ENCODE peak calls at places on chromosome 14, in ten cellular contexts. G is body of pancreas; D is thyroid gland; R is Calu3; W is esophagus squamous epithelium; C is fibroblast of mammary gland; Z is lung; H is CD8-positive, alpha-beta T cell; B is tibial artery; P is adrenal gland. M is an unnamed sample.
A peak's percentile ranks its signal among the peaks of the same experiment; 100 is the strongest.

GRCh38 chr14:95200404-95200803 is 43.1 kb upstream of the DICER1 start:
- DNase-seq in W (no peak), B (no peak), P (no peak), C (no peak), H (no peak), R (no peak), Z (peak; percentile 83), G (peak; percentile 60), D (peak; percentile 98), M (no peak)

GRCh38 chr14:77186911-77187648 is 5.5 kb downstream of the TMEM63C start:
- DNase-seq in G (peak; percentile 82), Z (no peak), B (no peak), C (peak; percentile 24), R (peak; percentile 23), D (peak; percentile 81), W (no peak), H (no peak), P (peak; percentile 80), M (no peak)

GRCh38 chr14:78921856-78922255 is 751.7 kb downstream of the NRXN3 start:
- DNase-seq in C (peak; percentile 48), P (no peak), Z (no peak), W (no peak), D (no peak), R (no peak), G (no peak), B (no peak), H (no peak), M (no peak)

GRCh38 chr14:24481622-24482324 is 26.3 kb downstream of the CMA1 start:
- DNase-seq in H (no peak), R (peak; percentile 68), C (peak; percentile 18), G (no peak), B (no peak), D (peak; percentile 36), P (no peak), W (no peak), Z (peak; percentile 37), M (peak; percentile 40)

GRCh38 chr14:92400579-92401444 is 77.8 kb downstream of the SLC24A4 start:
- DNase-seq in W (no peak), P (no peak), G (no peak), H (no peak), D (no peak), Z (no peak), C (no peak), R (no peak), B (no peak), M (no peak)

GRCh38 chr14:54475911-54476310 is 12.9 kb downstream of the GMFB start:
- DNase-seq in R (no peak), G (no peak), P (no peak), D (no peak), W (no peak), C (peak; percentile 61), H (no peak), Z (no peak), B (no peak), M (no peak)

GRCh38 chr14:61102549-61103466 is 121.8 kb downstream of the SLC38A6 start:
- DNase-seq in W (no peak), H (no peak), C (no peak), Z (no peak), D (no peak), G (peak; percentile 29), P (no peak), R (no peak), B (no peak), M (no peak)

GRCh38 chr14:50775357-50775756 is 55.6 kb downstream of the NIN start:
- DNase-seq in C (peak; percentile 92), P (no peak), D (no peak), G (no peak), B (no peak), Z (no peak), R (no peak), W (no peak), H (no peak), M (no peak)

GRCh38 chr14:93036652-93037341 is 78.9 kb downstream of the ITPK1 start:
- DNase-seq in G (no peak), Z (no peak), B (no peak), C (peak; percentile 34), D (no peak), P (no peak), H (no peak), R (peak; percentile 49), W (no peak), M (peak; percentile 52)

GRCh38 chr14:37583358-37584210 is 11.5 kb downstream of the FOXA1 start:
- DNase-seq in R (peak; percentile 79), C (no peak), Z (no peak), D (no peak), W (no peak), P (no peak), H (no peak), B (no peak), G (no peak), M (no peak)
- TF ChIP-seq CTCF in R (no peak), C (no peak), Z (no peak), D (no peak), W (no peak), P (no peak), H (no peak), B (no peak), G (no peak), M (no peak)

DNA sequence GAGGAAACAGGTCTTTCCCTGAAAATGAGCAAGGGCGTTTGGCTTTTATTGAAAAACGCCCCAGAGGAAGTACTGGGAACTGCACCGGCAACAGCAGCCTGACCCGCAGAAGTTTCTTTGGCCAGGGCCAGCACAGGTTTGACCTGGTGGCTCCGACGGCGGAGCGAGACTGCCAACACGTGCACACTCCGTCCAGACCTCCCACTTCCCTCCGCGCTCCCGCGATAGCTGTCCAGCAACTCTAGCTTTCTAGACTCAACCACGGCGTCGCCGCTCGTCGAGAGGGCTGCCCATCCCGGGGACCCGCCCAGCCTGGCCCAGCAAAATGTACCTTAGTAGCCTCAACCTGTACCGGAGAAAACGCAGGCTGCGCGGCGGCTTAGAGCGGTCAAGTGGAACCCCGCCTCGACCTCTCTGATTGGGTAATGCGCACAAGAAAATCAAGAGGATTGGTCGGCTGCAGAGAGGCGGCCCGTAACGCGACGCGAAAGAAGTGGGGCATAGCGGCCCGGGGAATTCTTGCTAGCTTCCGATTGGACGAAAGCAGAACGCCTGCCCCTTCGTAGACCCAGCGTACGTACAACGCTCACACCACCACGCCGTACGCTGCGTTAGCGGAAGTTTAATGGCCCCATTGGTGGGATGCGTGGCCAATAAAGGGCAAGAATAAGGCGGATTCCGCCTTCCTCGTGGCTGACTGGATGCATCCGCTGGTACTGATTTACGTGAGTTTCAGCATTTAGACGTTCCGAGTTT is at the start of gene WDR89:
- DNase-seq in Z (peak; percentile 98), G (peak; percentile 97), C (peak; percentile 99), R (peak; percentile 95), H (peak; percentile 94), W (peak; percentile 87), B (peak; percentile 96), D (peak; percentile 99), P (peak; percentile 99), M (peak; percentile 86)
- TF ChIP-seq CTCF in Z (no peak), G (peak; percentile 90), C (peak; percentile 72), R (peak; percentile 78), H (peak; percentile 72), W (peak; percentile 94), B (peak; percentile 83), D (peak; percentile 88), P (peak; percentile 95), M (peak; percentile 83)

GRCh38 chr14:101556566-101557320 is 4.6 kb upstream of the DIO3 start:
- DNase-seq in P (no peak), C (no peak), Z (no peak), R (no peak), W (no peak), B (no peak), H (no peak), G (no peak), D (no peak), M (no peak)

GRCh38 chr14:101559250-101559623 is 2.1 kb upstream of the DIO3 start:
- DNase-seq in B (no peak), C (no peak), H (no peak), G (no peak), Z (no peak), R (no peak), P (no peak), W (no peak), D (no peak), M (no peak)

GRCh38 chr14:101557321-101557695 is 4.0 kb upstream of the DIO3 start:
- DNase-seq in C (no peak), W (no peak), G (no peak), H (no peak), B (no peak), R (no peak), P (no peak), Z (no peak), D (no peak), M (no peak)

GRCh38 chr14:101558739-101559240 is 2.5 kb upstream of the DIO3 start:
- DNase-seq in P (no peak), R (no peak), H (no peak), D (no peak), B (no peak), Z (no peak), G (no peak), W (no peak), C (no peak), M (no peak)

GRCh38 chr14:101557811-101558738 is 3.2 kb upstream of the DIO3 start:
- DNase-seq in C (no peak), R (peak; percentile 62), H (no peak), W (no peak), D (no peak), Z (no peak), G (peak; percentile 67), B (peak; percentile 70), P (no peak), M (no peak)
- TF ChIP-seq CTCF in C (no peak), R (no peak), H (no peak), W (peak; percentile 13), D (no peak), Z (no peak), G (peak; percentile 48), B (peak; percentile 21), P (no peak), M (no peak)

GRCh38 chr14:45531022-45531421 is 278.0 kb upstream of the MIS18BP1 start:
- DNase-seq in W (no peak), D (no peak), C (no peak), P (no peak), B (no peak), Z (no peak), R (no peak), H (no peak), G (no peak), M (no peak)

DNA sequence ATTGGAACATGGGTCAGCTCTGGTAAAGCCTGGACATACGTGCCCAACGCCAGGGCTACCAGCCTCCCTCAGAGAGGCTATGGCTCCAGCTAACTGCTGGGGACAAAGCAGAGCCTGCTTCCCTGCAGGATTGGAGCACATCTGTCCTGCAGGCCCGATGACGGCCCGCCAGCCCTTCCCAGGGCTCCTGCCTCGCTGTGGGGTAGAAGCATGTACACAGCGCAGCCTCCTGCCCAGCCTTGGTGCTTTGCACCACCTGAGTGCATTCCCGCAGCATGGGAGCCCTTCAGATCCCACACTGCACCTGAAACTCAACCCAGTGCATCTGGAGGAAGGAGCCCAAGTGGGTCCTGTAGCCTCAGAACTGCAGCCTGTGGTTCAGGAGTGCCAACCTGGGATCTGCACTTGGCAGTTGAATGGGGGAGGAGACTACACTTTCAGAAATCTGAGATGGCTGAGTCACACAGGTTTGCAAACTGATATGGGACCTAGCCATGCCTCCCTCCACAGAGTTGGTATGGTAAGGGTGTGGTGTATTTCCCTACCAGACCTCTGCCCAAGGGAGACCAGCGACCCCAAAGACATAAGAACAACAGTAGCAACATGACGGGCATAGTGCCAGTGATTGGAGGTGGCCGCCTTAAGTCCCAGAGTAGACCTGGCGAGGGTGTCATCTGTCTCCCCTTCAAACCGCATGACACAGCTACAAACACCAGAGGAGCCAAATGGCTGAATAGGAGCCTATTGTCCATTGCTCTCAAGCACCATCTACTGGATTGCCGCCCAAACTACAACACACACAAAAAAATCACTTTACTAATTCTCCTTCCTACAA is 273.9 kb upstream of the MIS18BP1 start:
- DNase-seq in C (peak; percentile 6), H (no peak), D (no peak), B (no peak), G (peak; percentile 62), P (peak; percentile 64), W (no peak), Z (no peak), R (peak; percentile 40), M (peak; percentile 38)
- TF ChIP-seq CTCF in C (peak; percentile 22), H (no peak), D (no peak), B (no peak), G (peak; percentile 84), P (peak; percentile 29), W (peak; percentile 36), Z (no peak), R (no peak), M (peak; percentile 72)